ENCODE peak calls at places on chromosome 21, in five cellular contexts. N is small intestine, X is amniotic stem cell, A is naive B cell, P is body of pancreas. F is an unnamed sample.
A peak's percentile ranks its signal among the peaks of the same experiment; 100 is the strongest.

GRCh38 chr21:42567181-42567560 is 53.5 kb downstream of the SLC37A1 start:
- DNase-seq in A (no peak), P (no peak), N (no peak), X (no peak), F (no peak)

GRCh38 chr21:41863439-41863740 is 15.8 kb downstream of the PRDM15 start:
- DNase-seq in X (no peak), P (no peak), A (no peak), N (no peak), F (no peak)

GRCh38 chr21:32426066-32426465 is 13.6 kb downstream of the EVA1C start:
- DNase-seq in P (no peak), A (no peak), X (no peak), N (no peak), F (no peak)

GRCh38 chr21:37974081-37974480 is 57.8 kb upstream of the KCNJ6 start:
- DNase-seq in P (no peak), A (no peak), X (no peak), N (no peak), F (no peak)

GRCh38 chr21:40120944-40121575 is 253.8 kb downstream of the PCP4 start:
- DNase-seq in A (no peak), P (no peak), X (peak; percentile 17), N (no peak), F (no peak)

GRCh38 chr21:37118187-37118826 is 45.3 kb downstream of the TTC3 start:
- DNase-seq in A (no peak), N (no peak), P (no peak), X (no peak), F (no peak)

GRCh38 chr21:16908087-16908486 is 604.8 kb upstream of the CXADR start:
- DNase-seq in A (no peak), X (no peak), P (no peak), N (no peak), F (no peak)

GRCh38 chr21:44428281-44428942 is 26.9 kb upstream of the LRRC3 start:
- DNase-seq in A (peak; percentile 53), P (peak; percentile 21), X (no peak), N (peak; percentile 95), F (no peak)

GRCh38 chr21:36756527-36756926 is 57.6 kb downstream of the SIM2 start:
- DNase-seq in A (no peak), X (no peak), N (no peak), P (no peak), F (no peak)

GRCh38 chr21:22925032-22925431 is 1926.8 kb downstream of the NCAM2 start:
- DNase-seq in X (no peak), A (peak; percentile 12), P (no peak), N (no peak), F (no peak)

GRCh38 chr21:36464590-36464989 is 15.3 kb downstream of the CLDN14 start:
- DNase-seq in A (no peak), P (no peak), N (no peak), X (no peak), F (no peak)

GRCh38 chr21:45741691-45742090 is 98.2 kb downstream of the PCBP3 start:
- DNase-seq in N (no peak), X (no peak), P (no peak), A (no peak), F (no peak)

GRCh38 chr21:41885341-41886024 is 6.3 kb upstream of the PRDM15 start:
- DNase-seq in A (no peak), X (no peak), N (no peak), P (no peak), F (no peak)

GRCh38 chr21:38223893-38224540 is 32.8 kb upstream of the KCNJ15 start:
- DNase-seq in A (no peak), P (no peak), N (no peak), X (no peak), F (no peak)

GRCh38 chr21:31873275-31873695 is 465 bp downstream of the HUNK start:
- DNase-seq in A (no peak), N (no peak), P (no peak), X (no peak), F (no peak)

GRCh38 chr21:14487490-14488432 is 58.4 kb downstream of the SAMSN1 start:
- DNase-seq in N (no peak), A (no peak), X (no peak), P (no peak), F (no peak)

GRCh38 chr21:25979845-25980433 is 190.6 kb downstream of the APP start:
- DNase-seq in X (no peak), P (no peak), A (no peak), N (no peak), F (no peak)

GRCh38 chr21:45529785-45530422 is 12.3 kb downstream of the SLC19A1 start:
- DNase-seq in X (no peak), N (no peak), A (no peak), P (no peak), F (no peak)

GRCh38 chr21:37276377-37276776 is 9.2 kb upstream of the VPS26C start:
- DNase-seq in P (no peak), X (no peak), A (no peak), N (no peak), F (no peak)

GRCh38 chr21:29296452-29296851 is 2.3 kb upstream of the BACH1 start:
- DNase-seq in P (no peak), N (peak; percentile 62), A (no peak), X (no peak), F (no peak)

GRCh38 chr21:37207441-37208009 is 59.6 kb downstream of the VPS26C start:
- DNase-seq in P (peak; percentile 23), X (no peak), N (peak; percentile 25), A (no peak), F (no peak)

GRCh38 chr21:45764792-45765191 is 121.3 kb downstream of the PCBP3 start:
- DNase-seq in P (no peak), N (no peak), X (no peak), A (no peak), F (no peak)

F was measured in activated naive CD8-positive, alpha-beta T cell treated with anti-CD3 and anti-CD28 coated beads, Interleukin-2, amount 50 U/mL, for 16 hours.